ENCODE peak calls at places on chromosome 22, in four cellular contexts. E is tibial artery, Q is upper lobe of right lung, S is fibroblast of villous mesenchyme. M is an unnamed sample.

GRCh38 chr22:48931452-48931851 is 896.2 kb downstream of the BRD1 start:
- DNase-seq in E (no peak), Q (no peak), S (no peak), M (no peak)

GRCh38 chr22:42978453-42979103 is 36.4 kb downstream of the PACSIN2 start:
- DNase-seq in E (no peak), Q (no peak), S (no peak), M (no peak)

GRCh38 chr22:49735411-49736311 is 92.0 kb downstream of the BRD1 start:
- DNase-seq in E (no peak), Q (peak), S (peak), M (no peak)

GRCh38 chr22:27337676-27338075 is 463.9 kb downstream of the MN1 start:
- DNase-seq in E (no peak), Q (no peak), S (no peak), M (no peak)

GRCh38 chr22:44878483-44879300 is 126.3 kb downstream of the ARHGAP8 start:
- DNase-seq in E (no peak), Q (peak), S (no peak), M (no peak)

GRCh38 chr22:35622132-35622913 is 5.2 kb upstream of the MB start:
- DNase-seq in E (no peak), Q (no peak), S (no peak), M (no peak)

GRCh38 chr22:47355388-47355725 is 592.9 kb downstream of the TBC1D22A start:
- DNase-seq in E (no peak), Q (no peak), S (no peak), M (no peak)

GRCh38 chr22:49100764-49101163 is 726.9 kb downstream of the BRD1 start:
- DNase-seq in E (no peak), Q (peak), S (no peak), M (no peak)

GRCh38 chr22:36865346-36865745 is 4.5 kb downstream of the NCF4 start:
- DNase-seq in E (no peak), Q (peak), S (peak), M (no peak)

GRCh38 chr22:49764151-49764581 is 63.5 kb downstream of the BRD1 start:
- DNase-seq in E (no peak), Q (peak), S (peak), M (no peak)

GRCh38 chr22:29587938-29588699 is 7.2 kb upstream of the NIPSNAP1 start:
- DNase-seq in E (no peak), Q (no peak), S (peak), M (peak)

GRCh38 chr22:48740731-48741405 is 1086.8 kb downstream of the BRD1 start:
- DNase-seq in E (peak), Q (no peak), S (no peak), M (no peak)

GRCh38 chr22:30969532-30970355 is 679 bp downstream of the TUG1 start:
- DNase-seq in E (peak), Q (no peak), S (peak), M (peak)
- TF ChIP-seq CTCF in E (no peak), Q (no peak), S (peak), M (peak)

DNA sequence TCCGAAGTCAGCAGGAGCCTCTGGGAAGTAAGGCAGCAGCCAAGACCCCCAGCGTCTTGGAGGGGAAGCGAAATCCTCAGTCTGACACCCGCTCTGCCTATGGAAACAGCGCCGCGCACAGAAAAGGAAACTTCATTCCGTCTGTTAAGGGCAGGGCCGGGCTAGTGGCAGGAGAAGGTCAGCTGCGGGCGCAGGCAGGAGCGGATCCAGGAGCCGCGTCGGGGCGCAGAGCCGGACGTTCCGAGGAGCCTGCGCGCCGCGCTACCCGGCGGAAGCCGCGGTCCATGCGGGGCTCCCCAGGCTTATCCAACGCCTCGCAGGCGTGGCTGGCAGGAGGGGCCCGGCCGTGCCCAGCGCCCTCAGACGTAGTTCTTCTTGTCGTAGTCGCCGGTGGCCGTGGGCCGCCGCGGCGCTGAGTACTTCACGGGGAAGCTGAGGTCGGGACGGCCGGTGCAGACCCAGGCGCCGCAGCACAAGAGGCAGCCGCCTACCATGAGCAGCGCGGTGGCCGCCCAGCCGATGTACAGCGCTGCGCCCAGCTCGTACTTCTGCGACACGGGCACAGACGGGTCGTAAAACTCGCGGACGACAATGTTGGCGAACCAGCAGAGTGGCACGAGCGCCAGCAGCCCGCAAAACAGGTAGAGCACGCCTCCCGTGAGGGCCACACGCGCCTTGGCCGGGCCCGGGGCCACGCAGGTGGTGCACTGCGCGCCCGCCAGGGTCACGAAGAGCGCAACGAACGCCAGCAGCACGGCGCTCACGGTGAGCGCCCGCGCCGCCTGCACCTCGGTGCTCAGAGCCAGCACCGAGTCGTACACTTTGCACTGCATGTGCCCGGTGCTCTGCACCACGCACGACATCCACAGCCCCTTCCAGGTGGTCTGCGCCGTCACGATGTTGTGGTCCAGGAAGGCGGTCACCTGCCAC is 705 bp downstream of the CLDN5 start:
- DNase-seq in E (no peak), Q (no peak), S (peak), M (peak)
- H3K4me3 ChIP-seq in E (peak), Q (peak), S (peak), M (peak)

GRCh38 chr22:17431179-17431578 is 61.9 kb downstream of the CECR2 start:
- DNase-seq in E (no peak), Q (no peak), S (no peak), M (peak)
- TF ChIP-seq CTCF in E (no peak), Q (no peak), S (no peak), M (no peak)

DNA sequence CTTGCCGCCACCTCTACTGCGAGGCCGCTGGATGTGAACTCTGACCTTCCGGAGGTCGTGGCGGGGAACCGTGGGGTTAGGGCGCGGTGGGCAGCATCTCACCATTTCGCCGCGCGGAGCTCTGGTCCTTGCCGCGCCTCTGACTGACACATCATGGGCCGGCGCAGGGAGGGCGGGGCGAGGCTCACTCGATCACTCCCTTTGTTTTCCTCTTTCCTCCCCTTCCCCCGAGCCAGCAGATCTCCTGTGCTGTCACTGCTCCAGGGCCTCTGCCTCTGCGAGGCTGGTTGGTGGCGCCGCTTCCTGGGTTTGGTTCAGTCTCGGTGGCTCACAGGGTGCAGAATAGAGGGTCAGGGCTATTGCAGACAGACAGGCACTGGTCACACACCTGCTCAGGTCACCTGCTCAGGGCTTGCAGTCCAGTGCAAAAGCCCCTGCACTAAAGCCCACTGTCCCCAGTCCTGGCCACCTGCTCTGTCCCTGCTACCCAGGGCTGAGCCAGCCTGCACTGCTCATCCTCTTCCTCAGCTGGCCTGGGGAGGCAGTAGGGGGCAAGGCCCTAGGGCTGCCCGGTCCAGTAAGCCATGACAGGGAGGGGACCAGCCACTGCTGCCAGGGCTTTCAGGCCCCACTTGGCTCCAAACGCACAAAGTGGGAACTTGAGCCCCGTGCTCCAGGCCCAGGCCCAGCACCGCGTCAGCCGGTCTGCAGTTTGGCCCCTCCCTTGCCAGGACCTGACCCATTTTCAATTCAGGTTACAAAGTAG is 36.2 kb downstream of the PISD start:
- DNase-seq in E (no peak), Q (no peak), S (peak), M (peak)
- H3K4me3 ChIP-seq in E (no peak), Q (no peak), S (peak), M (peak)

DNA sequence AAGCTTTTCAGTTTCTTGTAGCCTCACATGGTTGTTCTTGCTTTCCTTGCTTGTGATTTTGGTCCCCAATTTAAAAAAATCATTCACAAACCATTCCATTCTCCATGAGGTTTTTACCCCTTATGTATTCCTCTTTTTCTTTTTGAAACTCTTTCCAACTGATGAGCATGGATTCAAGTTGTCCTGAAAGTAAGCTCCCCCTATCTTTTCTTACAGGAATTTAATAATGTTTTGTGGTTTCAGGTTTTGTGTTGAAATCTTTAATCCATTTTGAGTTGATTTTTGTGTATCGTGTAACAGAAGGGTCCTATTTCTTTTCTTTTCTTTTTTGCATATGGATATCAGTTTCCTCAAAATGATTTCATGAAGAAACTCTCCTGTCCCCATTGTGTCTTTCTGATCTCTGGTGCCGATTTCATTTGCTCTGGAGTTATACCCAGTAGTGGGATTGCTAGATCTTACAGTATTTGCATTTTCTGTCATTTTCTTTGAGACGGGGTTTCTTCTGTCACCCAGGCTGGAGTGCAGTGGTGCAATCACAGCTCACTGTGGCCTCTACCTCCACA is 58.5 kb downstream of the LRRC74B start:
- DNase-seq in E (no peak), Q (no peak), S (no peak), M (no peak)
- TF ChIP-seq CTCF in E (no peak), Q (no peak), S (no peak), M (peak)

GRCh38 chr22:32801436-32802290 is at the start of gene TIMP3:
- DNase-seq in E (peak), Q (peak), S (peak), M (peak)
- H3K4me3 ChIP-seq in E (peak), Q (peak), S (peak), M (peak)